ENCODE peak calls at places on chromosomes 11 and 22, in four cellular contexts. One of them, this sample, is unnamed. For H3K36me3, the result is how much of the 10 kb centered on the place peaks cover.

GRCh38 chr11:134644489-134645456 is 232.7 kb upstream of the B3GAT1 start:
- DNase-seq in HAP-1: no peak
- DNase-seq in OCI-LY7: no peak
- DNase-seq in brain microvascular endothelial cell: no peak
- DNase-seq in this sample: no peak

GRCh38 chr22:31281733-31282132 is 10.6 kb downstream of the PIK3IP1 start:
- DNase-seq in HAP-1: no peak
- DNase-seq in brain microvascular endothelial cell: no peak
- DNase-seq in OCI-LY7: no peak
- DNase-seq in this sample: no peak

GRCh38 chr22:48750826-48751440 is 1076.7 kb downstream of the BRD1 start:
- DNase-seq in HAP-1: no peak
- DNase-seq in brain microvascular endothelial cell: no peak
- DNase-seq in OCI-LY7: no peak
- DNase-seq in this sample: no peak

GRCh38 chr22:40396882-40397281 is 26.5 kb downstream of the SGSM3 start:
- DNase-seq in OCI-LY7: no peak
- DNase-seq in brain microvascular endothelial cell: peak
- DNase-seq in HAP-1: peak
- DNase-seq in this sample: peak

GRCh38 chr11:47391077-47391583 is 12.8 kb upstream of the SPI1 start:
- DNase-seq in HAP-1: no peak
- DNase-seq in brain microvascular endothelial cell: no peak
- DNase-seq in OCI-LY7: no peak
- DNase-seq in this sample: no peak

GRCh38 chr11:101723371-101723770 is 139.6 kb upstream of the TRPC6 start:
- DNase-seq in HAP-1: no peak
- DNase-seq in OCI-LY7: no peak
- DNase-seq in brain microvascular endothelial cell: no peak
- DNase-seq in this sample: no peak

GRCh38 chr11:18383388-18384156 is 10.8 kb upstream of the LDHA start:
- DNase-seq in OCI-LY7: peak
- DNase-seq in HAP-1: no peak
- DNase-seq in brain microvascular endothelial cell: peak
- DNase-seq in this sample: peak

GRCh38 chr11:47245586-47246357 is 2.8 kb downstream of the ACP2 start:
- DNase-seq in brain microvascular endothelial cell: no peak
- DNase-seq in OCI-LY7: no peak
- DNase-seq in HAP-1: no peak
- DNase-seq in this sample: no peak

GRCh38 chr22:37906364-37907008 is 389 bp downstream of the MICALL1 start:
- DNase-seq in brain microvascular endothelial cell: no peak
- DNase-seq in OCI-LY7: peak
- DNase-seq in HAP-1: peak
- DNase-seq in this sample: peak

GRCh38 chr22:28014141-28015055 is 95.3 kb upstream of the PITPNB start:
- DNase-seq in OCI-LY7: no peak
- DNase-seq in brain microvascular endothelial cell: no peak
- DNase-seq in HAP-1: no peak
- DNase-seq in this sample: no peak

GRCh38 chr22:30879398-30879797 is 89.2 kb downstream of the MORC2 start:
- DNase-seq in brain microvascular endothelial cell: no peak
- DNase-seq in OCI-LY7: no peak
- DNase-seq in HAP-1: no peak
- DNase-seq in this sample: no peak

DNA sequence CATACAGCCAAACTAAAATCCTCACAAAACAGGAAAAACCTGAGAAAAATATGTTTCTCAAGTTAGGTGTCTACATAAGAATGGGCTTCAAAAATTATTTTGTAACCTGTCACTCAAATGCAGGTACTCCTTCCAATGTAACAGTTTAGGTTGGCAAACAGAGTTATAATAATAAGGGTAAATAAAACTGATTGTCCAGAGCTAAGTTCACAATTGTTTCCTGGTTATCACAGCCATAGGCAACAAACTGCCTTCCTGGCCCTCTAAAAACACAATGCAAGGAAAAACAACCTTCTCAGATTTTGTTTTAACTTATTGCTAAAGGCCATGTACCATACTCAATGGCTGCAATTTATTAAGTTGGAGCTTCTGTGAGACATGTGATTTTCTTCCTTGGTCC is 36.4 kb downstream of the SNX19 start:
- DNase-seq in HAP-1: no peak
- DNase-seq in OCI-LY7: no peak
- DNase-seq in brain microvascular endothelial cell: no peak
- DNase-seq in this sample: no peak
- H3K36me3 ChIP-seq in HAP-1: under half
- H3K36me3 ChIP-seq in OCI-LY7: half or more
- H3K36me3 ChIP-seq in brain microvascular endothelial cell: half or more
- H3K36me3 ChIP-seq in this sample: under half

GRCh38 chr11:1470681-1471611 is 15.6 kb downstream of the MOB2 start:
- DNase-seq in brain microvascular endothelial cell: no peak
- DNase-seq in OCI-LY7: no peak
- DNase-seq in HAP-1: no peak
- DNase-seq in this sample: no peak

GRCh38 chr11:1471736-1472135 is 14.8 kb downstream of the MOB2 start:
- DNase-seq in HAP-1: no peak
- DNase-seq in OCI-LY7: no peak
- DNase-seq in brain microvascular endothelial cell: no peak
- DNase-seq in this sample: no peak

GRCh38 chr11:1473786-1474185 is 12.8 kb downstream of the MOB2 start:
- DNase-seq in OCI-LY7: no peak
- DNase-seq in HAP-1: no peak
- DNase-seq in brain microvascular endothelial cell: no peak
- DNase-seq in this sample: no peak

GRCh38 chr11:1472180-1473005 is 14.2 kb downstream of the MOB2 start:
- DNase-seq in HAP-1: no peak
- DNase-seq in brain microvascular endothelial cell: no peak
- DNase-seq in OCI-LY7: no peak
- DNase-seq in this sample: no peak

DNA sequence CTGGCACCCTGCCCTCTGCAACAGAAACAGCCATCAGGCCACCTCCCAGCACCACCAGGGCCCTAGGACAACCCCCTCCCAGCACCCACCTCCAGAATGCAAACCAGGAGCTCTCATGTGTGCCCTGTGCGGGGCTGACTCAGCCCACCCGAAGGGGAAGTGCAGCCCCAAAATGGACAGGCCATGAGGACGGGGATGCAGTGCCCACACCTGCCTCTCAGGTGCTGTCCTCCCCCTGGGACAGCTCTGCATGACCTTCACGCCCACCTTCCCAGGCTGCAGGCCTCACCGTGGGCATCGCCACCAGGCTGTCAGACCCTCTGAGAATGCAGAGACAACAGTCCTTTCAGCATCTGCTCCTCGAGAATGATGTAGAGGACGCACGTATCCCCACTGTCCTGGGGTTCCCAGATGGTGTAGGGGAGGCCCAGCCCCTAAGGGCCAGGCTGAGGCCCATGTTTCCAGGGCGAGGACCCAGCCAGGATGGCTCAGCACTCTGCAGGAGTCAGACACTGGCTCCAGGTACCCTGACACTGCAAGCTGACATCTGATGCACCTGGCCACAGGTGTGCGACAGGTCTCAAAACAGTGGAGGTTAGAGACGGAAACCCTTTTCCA is 13.5 kb downstream of the MOB2 start:
- DNase-seq in brain microvascular endothelial cell: no peak
- DNase-seq in HAP-1: no peak
- DNase-seq in OCI-LY7: no peak
- DNase-seq in this sample: no peak
- H3K36me3 ChIP-seq in brain microvascular endothelial cell: under half
- H3K36me3 ChIP-seq in HAP-1: under half
- H3K36me3 ChIP-seq in OCI-LY7: under half
- H3K36me3 ChIP-seq in this sample: under half

DNA sequence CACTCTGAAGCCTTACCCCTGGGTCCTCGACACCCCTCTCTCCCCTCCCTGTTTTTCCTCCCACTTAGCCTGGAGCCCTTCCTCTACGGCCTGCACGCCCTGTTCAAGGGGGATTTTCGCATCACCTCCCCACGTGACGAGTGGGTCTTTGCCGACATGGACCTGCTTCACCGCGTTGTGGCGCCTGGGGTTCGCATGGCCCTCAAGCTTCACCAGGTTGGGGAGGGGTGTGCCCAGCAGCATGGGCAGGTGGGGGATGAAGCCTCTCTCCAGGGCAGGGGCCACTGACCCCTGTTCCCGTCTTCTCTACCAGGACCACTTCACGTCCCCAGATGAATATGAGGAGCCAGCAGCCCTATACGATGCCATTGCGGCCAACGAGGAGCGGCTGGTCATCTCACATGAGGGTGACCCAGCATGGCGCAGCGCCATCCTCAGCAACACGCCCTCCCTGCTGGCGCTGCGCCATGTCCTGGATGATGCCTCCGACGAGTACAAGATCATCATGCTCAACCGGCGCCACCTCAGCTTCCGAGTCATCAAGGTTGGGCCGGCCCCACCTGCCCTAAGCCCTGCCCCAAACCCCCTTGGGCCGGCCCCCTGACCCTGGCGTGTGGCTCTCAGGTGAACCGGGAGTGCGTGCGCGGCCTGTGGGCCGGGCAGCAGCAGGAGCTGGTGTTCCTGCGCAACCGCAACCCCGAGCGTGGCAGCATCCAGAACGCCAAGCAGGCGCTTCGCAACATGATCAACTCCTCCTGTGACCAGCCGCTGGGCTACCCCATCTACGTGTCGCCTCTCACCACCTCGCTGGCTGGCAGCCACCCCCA is 2.8 kb upstream of the SIPA1 start:
- DNase-seq in brain microvascular endothelial cell: no peak
- DNase-seq in HAP-1: no peak
- DNase-seq in OCI-LY7: no peak
- DNase-seq in this sample: no peak
- H3K36me3 ChIP-seq in brain microvascular endothelial cell: under half
- H3K36me3 ChIP-seq in HAP-1: under half
- H3K36me3 ChIP-seq in OCI-LY7: half or more
- H3K36me3 ChIP-seq in this sample: under half

GRCh38 chr11:72098741-72099140 is 4.4 kb downstream of the LAMTOR1 start:
- DNase-seq in brain microvascular endothelial cell: no peak
- DNase-seq in HAP-1: no peak
- DNase-seq in OCI-LY7: no peak
- DNase-seq in this sample: no peak
- H3K36me3 ChIP-seq in brain microvascular endothelial cell: under half
- H3K36me3 ChIP-seq in HAP-1: half or more
- H3K36me3 ChIP-seq in OCI-LY7: half or more
- H3K36me3 ChIP-seq in this sample: under half

GRCh38 chr11:68774188-68774585 is 22.9 kb upstream of the TESMIN start:
- DNase-seq in brain microvascular endothelial cell: no peak
- DNase-seq in HAP-1: no peak
- DNase-seq in OCI-LY7: no peak
- DNase-seq in this sample: no peak

GRCh38 chr11:68770781-68771180 is 19.5 kb upstream of the TESMIN start:
- DNase-seq in HAP-1: no peak
- DNase-seq in OCI-LY7: no peak
- DNase-seq in brain microvascular endothelial cell: no peak
- DNase-seq in this sample: no peak

GRCh38 chr11:68772936-68773335 is 21.6 kb upstream of the TESMIN start:
- DNase-seq in HAP-1: no peak
- DNase-seq in brain microvascular endothelial cell: no peak
- DNase-seq in OCI-LY7: no peak
- DNase-seq in this sample: no peak

GRCh38 chr11:68775951-68776388 is 24.6 kb upstream of the TESMIN start:
- DNase-seq in OCI-LY7: no peak
- DNase-seq in HAP-1: no peak
- DNase-seq in brain microvascular endothelial cell: no peak
- DNase-seq in this sample: peak

GRCh38 chr11:68773521-68774187 is 22.3 kb upstream of the TESMIN start:
- DNase-seq in brain microvascular endothelial cell: peak
- DNase-seq in HAP-1: no peak
- DNase-seq in OCI-LY7: no peak
- DNase-seq in this sample: no peak
- H3K36me3 ChIP-seq in brain microvascular endothelial cell: under half
- H3K36me3 ChIP-seq in HAP-1: half or more
- H3K36me3 ChIP-seq in OCI-LY7: under half
- H3K36me3 ChIP-seq in this sample: under half

GRCh38 chr11:71458146-71459070 is 5.4 kb downstream of the NADSYN1 start:
- DNase-seq in HAP-1: no peak
- DNase-seq in OCI-LY7: no peak
- DNase-seq in brain microvascular endothelial cell: no peak
- DNase-seq in this sample: no peak
- H3K36me3 ChIP-seq in HAP-1: under half
- H3K36me3 ChIP-seq in OCI-LY7: half or more
- H3K36me3 ChIP-seq in brain microvascular endothelial cell: under half
- H3K36me3 ChIP-seq in this sample: under half

DNA sequence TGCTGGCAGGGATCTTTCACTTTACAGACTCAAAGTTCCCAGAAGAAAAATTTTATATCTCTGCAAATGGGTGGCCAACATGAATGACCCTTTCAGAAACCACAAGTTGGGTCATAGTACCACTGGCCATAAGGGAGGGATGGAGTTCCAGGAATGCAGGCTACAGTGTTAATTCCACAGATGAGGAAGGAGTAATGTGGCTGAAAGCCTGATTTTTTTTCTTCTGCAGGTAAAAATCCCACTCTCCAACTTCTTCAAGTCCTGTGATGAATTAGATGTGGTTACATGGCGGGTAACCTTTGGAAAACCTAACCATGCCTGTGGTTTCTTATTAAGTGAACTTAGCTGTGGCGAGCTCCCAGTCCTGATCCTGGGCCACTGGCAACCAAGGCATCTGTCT is 103.2 kb downstream of the SLC1A2 start:
- DNase-seq in HAP-1: no peak
- DNase-seq in OCI-LY7: no peak
- DNase-seq in brain microvascular endothelial cell: no peak
- DNase-seq in this sample: no peak
- H3K36me3 ChIP-seq in HAP-1: under half
- H3K36me3 ChIP-seq in OCI-LY7: under half
- H3K36me3 ChIP-seq in brain microvascular endothelial cell: under half
- H3K36me3 ChIP-seq in this sample: under half

GRCh38 chr22:29817724-29818123 is 20.4 kb downstream of the ASCC2 start:
- DNase-seq in HAP-1: no peak
- DNase-seq in brain microvascular endothelial cell: no peak
- DNase-seq in OCI-LY7: no peak
- DNase-seq in this sample: no peak

GRCh38 chr22:29816539-29816938 is 21.5 kb downstream of the ASCC2 start:
- DNase-seq in brain microvascular endothelial cell: no peak
- DNase-seq in OCI-LY7: no peak
- DNase-seq in HAP-1: no peak
- DNase-seq in this sample: no peak

GRCh38 chr22:29816128-29816527 is 21.9 kb downstream of the ASCC2 start:
- DNase-seq in HAP-1: no peak
- DNase-seq in brain microvascular endothelial cell: no peak
- DNase-seq in OCI-LY7: no peak
- DNase-seq in this sample: no peak

GRCh38 chr22:29815580-29815979 is 22.5 kb downstream of the ASCC2 start:
- DNase-seq in OCI-LY7: no peak
- DNase-seq in HAP-1: no peak
- DNase-seq in brain microvascular endothelial cell: no peak
- DNase-seq in this sample: no peak

GRCh38 chr22:29816980-29817379 is 21.1 kb downstream of the ASCC2 start:
- DNase-seq in OCI-LY7: no peak
- DNase-seq in HAP-1: no peak
- DNase-seq in brain microvascular endothelial cell: no peak
- DNase-seq in this sample: no peak
- H3K36me3 ChIP-seq in OCI-LY7: half or more
- H3K36me3 ChIP-seq in HAP-1: half or more
- H3K36me3 ChIP-seq in brain microvascular endothelial cell: under half
- H3K36me3 ChIP-seq in this sample: under half

DNA sequence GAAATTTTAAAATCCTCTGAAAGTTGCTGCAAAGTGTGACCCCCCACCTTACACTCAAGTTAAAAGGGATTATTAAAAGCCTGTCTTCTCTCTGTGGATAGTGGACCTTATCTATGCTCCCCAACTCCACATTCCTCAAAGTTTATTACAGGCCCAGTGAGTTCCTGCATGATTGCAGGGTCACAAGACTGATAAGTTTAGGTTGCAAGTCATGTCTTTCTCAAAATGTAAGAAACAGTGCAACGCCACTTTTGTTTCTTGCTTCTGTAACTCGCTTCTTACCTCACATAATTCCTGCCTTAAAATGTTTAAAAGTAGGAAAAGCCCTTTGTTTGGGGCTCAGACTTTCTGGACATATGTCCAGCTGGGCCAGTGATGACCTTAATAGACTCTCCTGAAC is 38.4 kb upstream of the GLYAT start:
- DNase-seq in brain microvascular endothelial cell: no peak
- DNase-seq in HAP-1: no peak
- DNase-seq in OCI-LY7: no peak
- DNase-seq in this sample: no peak
- H3K36me3 ChIP-seq in brain microvascular endothelial cell: under half
- H3K36me3 ChIP-seq in HAP-1: under half
- H3K36me3 ChIP-seq in OCI-LY7: under half
- H3K36me3 ChIP-seq in this sample: under half